ENCODE peak calls at places on chromosomes 5 and 9, in nine cellular contexts. W, N, C, I, U, V, T, Z and L are unnamed samples. For H3K9me3, the result is how much of the 10 kb centered on the place peaks cover.

GRCh38 chr9:70852711-70853240 is 268.6 kb downstream of the TRPM3 start:
- DNase-seq in T (no peak), Z (no peak), W (no peak), N (no peak), V (no peak), C (no peak), I (no peak), U (no peak), L (no peak)

GRCh38 chr9:124455820-124456219 is 5.6 kb downstream of the ADGRD2 start:
- DNase-seq in V (no peak), N (no peak), I (no peak), C (no peak), U (no peak), W (no peak), T (peak), Z (no peak), L (no peak)

GRCh38 chr5:132751444-132751843 is 4.2 kb downstream of the CCNI2 start:
- DNase-seq in U (no peak), I (peak), Z (no peak), V (no peak), T (peak), W (no peak), C (no peak), N (peak), L (no peak)

GRCh38 chr5:98414938-98415337 is 358.5 kb upstream of the RGMB start:
- DNase-seq in I (peak), V (no peak), N (no peak), W (no peak), Z (no peak), U (no peak), T (no peak), C (no peak), L (no peak)

GRCh38 chr5:143471041-143471509 is 67.6 kb upstream of the NR3C1 start:
- DNase-seq in V (no peak), I (peak), T (no peak), U (no peak), W (no peak), Z (no peak), C (no peak), N (no peak), L (no peak)

GRCh38 chr9:137389428-137389746 is 33.6 kb downstream of the EXD3 start:
- DNase-seq in T (no peak), C (no peak), W (no peak), U (no peak), I (no peak), N (no peak), V (no peak), Z (no peak), L (no peak)

GRCh38 chr5:113507601-113508000 is 5.9 kb upstream of the YTHDC2 start:
- DNase-seq in W (no peak), Z (no peak), I (no peak), U (no peak), C (no peak), N (no peak), V (no peak), T (no peak), L (no peak)

GRCh38 chr5:138408023-138408422 is 30.8 kb upstream of the REEP2 start:
- DNase-seq in W (no peak), V (no peak), T (no peak), C (no peak), Z (no peak), U (no peak), I (no peak), N (no peak), L (no peak)

GRCh38 chr5:1051366-1051720 is 42.7 kb downstream of the NKD2 start:
- DNase-seq in T (no peak), U (no peak), V (no peak), N (no peak), C (no peak), W (no peak), I (no peak), Z (no peak), L (no peak)

GRCh38 chr9:96758845-96759673 is 18.8 kb downstream of the ZNF510 start:
- DNase-seq in I (no peak), Z (no peak), C (no peak), U (no peak), V (no peak), W (no peak), N (no peak), T (no peak), L (no peak)
- H3K9me3 ChIP-seq in I (half or more), Z (half or more), C (half or more), U (under half), V (half or more), W (under half), N (half or more), T (half or more), L (under half)

DNA sequence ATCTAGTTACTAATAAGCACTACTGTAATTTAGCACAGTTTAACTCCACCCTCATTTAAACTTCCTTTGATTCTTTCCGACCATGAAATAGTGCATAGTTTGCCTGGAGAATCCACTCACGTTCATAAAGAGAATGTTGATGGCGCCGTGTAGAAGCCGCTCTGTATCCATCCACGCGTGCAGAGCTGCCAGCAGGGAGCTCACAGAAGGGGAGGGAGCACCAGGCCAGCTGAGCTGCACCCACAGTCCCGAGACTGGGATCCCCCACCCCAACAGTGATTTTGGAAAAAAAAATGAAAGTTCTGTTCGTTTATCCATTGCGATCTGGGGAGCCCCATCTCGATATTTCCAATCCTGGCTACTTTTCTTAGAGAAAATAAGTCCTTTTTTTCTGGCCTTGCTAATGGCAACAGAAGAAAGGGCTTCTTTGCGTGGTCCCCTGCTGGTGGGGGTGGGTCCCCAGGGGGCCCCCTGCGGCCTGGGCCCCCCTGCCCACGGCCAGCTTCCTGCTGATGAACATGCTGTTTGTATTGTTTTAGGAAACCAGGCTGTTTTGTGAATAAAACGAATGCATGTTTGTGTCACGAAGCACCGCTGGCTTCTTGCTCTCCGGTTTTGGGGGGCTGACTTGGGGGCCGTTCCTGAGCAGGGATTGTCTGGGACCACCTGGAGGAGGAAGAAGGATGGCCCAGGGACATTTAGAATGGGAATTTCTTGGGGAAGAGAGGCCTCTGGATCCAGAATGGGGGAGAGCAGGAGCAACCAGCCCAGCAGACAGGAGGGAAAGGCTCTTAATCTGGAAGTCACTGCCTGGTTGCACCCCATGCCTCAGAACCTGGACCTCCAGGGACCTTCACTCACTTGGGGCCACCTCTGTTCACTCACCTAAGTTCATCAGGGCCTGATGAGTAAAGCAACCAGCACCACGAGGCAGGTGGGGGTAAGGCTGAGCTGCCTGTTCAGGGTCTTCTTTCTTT is 35.4 kb downstream of the CXXC5 start:
- DNase-seq in I (no peak), V (no peak), C (no peak), W (no peak), Z (no peak), U (no peak), T (no peak), N (no peak), L (no peak)
- H3K27ac ChIP-seq in I (no peak), V (peak), C (no peak), W (no peak), Z (no peak), U (no peak), T (no peak), N (peak), L (no peak)

GRCh38 chr5:175894251-175894650 is 22.9 kb downstream of the CPLX2 start:
- DNase-seq in V (no peak), N (no peak), I (no peak), T (peak), C (no peak), U (no peak), Z (no peak), W (no peak), L (no peak)

GRCh38 chr5:175894805-175895204 is 23.4 kb downstream of the CPLX2 start:
- DNase-seq in T (peak), U (no peak), I (no peak), W (no peak), C (no peak), N (no peak), Z (no peak), V (no peak), L (no peak)

GRCh38 chr5:175895701-175896102 is 24.3 kb downstream of the CPLX2 start:
- DNase-seq in Z (peak), W (no peak), N (no peak), V (no peak), C (no peak), U (no peak), I (peak), T (no peak), L (peak)

GRCh38 chr5:175896641-175897040 is 25.3 kb downstream of the CPLX2 start:
- DNase-seq in Z (no peak), N (no peak), I (no peak), U (no peak), W (no peak), V (no peak), T (no peak), C (no peak), L (no peak)

GRCh38 chr5:175895215-175895614 is 23.8 kb downstream of the CPLX2 start:
- DNase-seq in C (no peak), V (no peak), W (no peak), N (no peak), T (no peak), Z (no peak), U (no peak), I (no peak), L (no peak)
- H3K4me3 ChIP-seq in C (no peak), V (no peak), W (no peak), N (no peak), T (no peak), Z (no peak), U (no peak), I (no peak), L (no peak)

GRCh38 chr5:141322261-141322660 is 1.7 kb upstream of the TAF7 start:
- DNase-seq in W (no peak), U (no peak), T (no peak), Z (no peak), N (no peak), C (no peak), V (no peak), I (no peak), L (no peak)
- H3K9me3 ChIP-seq in W (under half), U (under half), T (under half), Z (under half), N (under half), C (under half), V (under half), I (under half), L (under half)

GRCh38 chr5:124697482-124697881 is 49.0 kb downstream of the ZNF608 start:
- DNase-seq in T (no peak), N (no peak), Z (no peak), V (no peak), I (no peak), U (no peak), C (no peak), W (no peak), L (no peak)
- H3K27ac ChIP-seq in T (peak), N (peak), Z (no peak), V (peak), I (no peak), U (peak), C (peak), W (no peak), L (no peak)

GRCh38 chr9:121055642-121056143 is 5.6 kb upstream of the C5 start:
- DNase-seq in U (no peak), N (no peak), I (peak), C (no peak), T (no peak), V (no peak), W (no peak), Z (no peak), L (no peak)

GRCh38 chr9:121057821-121058220 is 7.7 kb upstream of the C5 start:
- DNase-seq in T (no peak), U (no peak), Z (no peak), N (no peak), V (no peak), I (no peak), W (no peak), C (no peak), L (no peak)

GRCh38 chr9:121059513-121059912 is 9.4 kb upstream of the C5 start:
- DNase-seq in N (no peak), V (no peak), C (no peak), Z (no peak), W (no peak), I (no peak), U (no peak), T (no peak), L (no peak)

DNA sequence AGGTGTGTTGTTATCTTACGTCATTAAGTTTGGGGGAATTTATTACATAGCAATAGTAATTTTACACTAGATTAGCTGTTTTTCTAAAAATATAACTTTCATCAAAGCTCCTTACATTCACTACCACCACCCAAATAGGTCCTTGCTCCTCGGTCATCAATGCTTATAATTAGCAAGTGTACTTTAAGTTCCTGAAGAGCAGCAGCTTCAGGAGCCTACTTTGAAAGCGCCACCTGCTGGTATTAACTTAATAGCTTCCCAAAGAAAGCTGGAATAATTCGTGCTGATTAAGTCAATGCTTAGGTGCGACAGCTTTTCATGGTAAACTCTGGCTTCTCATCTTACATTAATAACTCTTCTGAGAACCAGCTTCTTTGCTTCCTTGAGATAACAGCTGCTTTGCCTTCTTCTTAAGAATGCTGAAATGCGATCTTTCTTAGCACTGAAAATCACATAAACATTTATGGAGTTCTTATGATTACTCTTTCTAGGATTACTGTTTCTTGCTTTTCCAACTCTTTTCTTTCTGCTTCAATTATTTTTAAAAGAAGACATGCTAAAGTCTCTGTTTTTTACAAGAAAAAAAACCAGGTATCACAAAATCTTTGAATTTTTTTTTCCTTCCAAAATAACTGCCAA is 10.0 kb upstream of the C5 start:
- DNase-seq in U (peak), C (no peak), W (no peak), Z (peak), I (peak), T (no peak), V (no peak), N (no peak), L (peak)
- H3K4me3 ChIP-seq in U (no peak), C (no peak), W (no peak), Z (no peak), I (no peak), T (no peak), V (no peak), N (no peak), L (no peak)

GRCh38 chr5:151357792-151358191 is 10.4 kb upstream of the SLC36A2 start:
- DNase-seq in N (no peak), C (no peak), I (peak), W (no peak), U (no peak), Z (no peak), V (no peak), T (no peak), L (no peak)

GRCh38 chr5:151362970-151363369 is 15.6 kb upstream of the SLC36A2 start:
- DNase-seq in C (no peak), W (no peak), Z (no peak), V (no peak), T (no peak), N (no peak), U (no peak), I (no peak), L (no peak)

GRCh38 chr5:151359391-151359790 is 12.0 kb upstream of the SLC36A2 start:
- DNase-seq in T (no peak), Z (no peak), C (no peak), N (no peak), U (no peak), V (no peak), W (no peak), I (no peak), L (no peak)

GRCh38 chr5:151363673-151364072 is 16.3 kb upstream of the SLC36A2 start:
- DNase-seq in N (no peak), T (no peak), V (no peak), I (no peak), W (no peak), U (no peak), Z (no peak), C (no peak), L (no peak)
- H3K9me3 ChIP-seq in N (under half), T (under half), V (half or more), I (under half), W (under half), U (under half), Z (under half), C (under half), L (under half)